ENCODE peak calls at places on chromosomes 2 and 18, in six cellular contexts. H is GM23248, Y is thoracic aorta, Z is stomach, K is tibial nerve, F is tibial artery. A is an unnamed sample.

GRCh38 chr2:38190542-38191218 is 114.7 kb upstream of the CYP1B1 start:
- DNase-seq in Y (no peak), H (peak; percentile 90), K (no peak), F (no peak), Z (no peak), A (no peak)

GRCh38 chr2:111031546-111032484 is 88.9 kb upstream of the BCL2L11 start:
- DNase-seq in H (no peak), F (no peak), Z (peak; percentile 23), Y (no peak), K (no peak), A (no peak)

GRCh38 chr2:38376346-38376682 is 759 bp downstream of the ATL2 start:
- DNase-seq in Z (peak; percentile 49), H (peak; percentile 88), Y (no peak), K (no peak), F (peak; percentile 71), A (no peak)

GRCh38 chr18:39314595-39314994 is 1749.0 kb upstream of the CELF4 start:
- DNase-seq in Y (no peak), H (no peak), Z (no peak), F (no peak), K (no peak), A (no peak)

GRCh38 chr2:48527211-48527880 is 2.6 kb upstream of the STON1 start:
- DNase-seq in Z (no peak), K (no peak), Y (no peak), F (no peak), H (no peak), A (no peak)

GRCh38 chr2:143802871-143803650 is 673.8 kb downstream of the ARHGAP15 start:
- DNase-seq in H (no peak), Y (no peak), K (no peak), Z (no peak), F (no peak), A (no peak)

GRCh38 chr2:12177052-12177994 is 430.9 kb downstream of the LPIN1 start:
- DNase-seq in K (no peak), F (no peak), Z (peak; percentile 29), H (peak; percentile 85), Y (peak; percentile 62), A (no peak)

GRCh38 chr2:18998492-18998891 is 359.9 kb downstream of the OSR1 start:
- DNase-seq in Z (no peak), F (no peak), K (no peak), H (no peak), Y (no peak), A (no peak)

GRCh38 chr2:38568724-38569478 is 33.8 kb downstream of the HNRNPLL start:
- DNase-seq in Y (no peak), K (no peak), F (no peak), H (no peak), Z (no peak), A (no peak)

DNA sequence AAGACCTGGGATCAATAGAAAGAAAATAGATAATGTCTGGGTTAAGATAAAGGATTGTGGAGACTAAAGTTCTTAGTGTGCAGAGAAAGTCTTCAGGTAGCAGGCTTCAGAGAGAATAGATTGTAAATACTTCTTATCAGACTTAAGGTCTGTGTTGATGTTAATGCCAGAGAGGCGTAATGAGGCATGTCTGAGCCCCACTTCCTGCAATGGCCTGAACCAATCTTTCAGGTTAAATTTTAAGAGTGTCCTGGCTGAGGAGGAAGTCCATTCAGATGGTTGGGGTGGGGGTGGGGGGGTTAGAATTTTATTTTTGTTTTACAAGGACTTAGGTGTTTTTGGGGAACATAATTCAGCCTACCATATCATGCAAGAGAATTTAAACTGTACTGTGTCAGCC is 129.5 kb downstream of the EVA1A start:
- DNase-seq in Y (no peak), K (no peak), Z (no peak), F (no peak), H (no peak), A (no peak)
- H3K4me1 ChIP-seq in Y (no peaks in the 10 kb centered on the region), K (no peaks in the 10 kb centered on the region), Z (peaks cover 5% of the 10 kb centered on the region), F (no peaks in the 10 kb centered on the region), H (no peaks in the 10 kb centered on the region), A (no peaks in the 10 kb centered on the region)

GRCh38 chr2:145329976-145330375 is 810.1 kb upstream of the ZEB2 start:
- DNase-seq in H (no peak), Y (no peak), F (no peak), Z (no peak), K (no peak), A (no peak)
- H3K36me3 ChIP-seq in H (no peaks in the 10 kb centered on the region), Y (no peaks in the 10 kb centered on the region), F (no peaks in the 10 kb centered on the region), Z (no peaks in the 10 kb centered on the region), K (no peaks in the 10 kb centered on the region), A (no peaks in the 10 kb centered on the region)

GRCh38 chr2:79630972-79631551 is 118.2 kb downstream of the CTNNA2 start:
- DNase-seq in Y (no peak), H (no peak), K (no peak), F (no peak), Z (no peak), A (no peak)
- H3K4me1 ChIP-seq in Y (no peaks in the 10 kb centered on the region), H (no peaks in the 10 kb centered on the region), K (no peaks in the 10 kb centered on the region), F (no peaks in the 10 kb centered on the region), Z (no peaks in the 10 kb centered on the region), A (no peaks in the 10 kb centered on the region)

DNA sequence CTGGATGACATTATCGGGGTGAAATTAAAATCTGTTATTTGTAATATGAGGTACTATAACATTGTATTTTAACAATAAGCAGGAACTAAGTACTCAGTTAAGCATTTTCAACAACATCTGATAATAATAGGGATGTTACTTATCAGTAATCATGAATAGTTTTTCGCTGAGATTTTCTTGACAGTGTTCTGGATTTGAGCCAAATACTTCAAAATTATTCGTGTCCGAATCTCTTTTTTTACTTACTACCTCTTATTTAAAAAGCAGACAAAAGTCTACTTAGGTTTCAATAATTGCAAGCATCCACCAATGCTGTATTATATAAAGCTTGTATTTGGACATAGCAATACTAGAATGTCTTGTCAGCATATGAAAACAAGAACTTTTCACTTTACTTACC is 6.4 kb upstream of the ANKRD12 start:
- DNase-seq in F (no peak), H (no peak), Z (no peak), K (no peak), Y (no peak), A (no peak)
- H3K36me3 ChIP-seq in F (peaks cover 12% of the 10 kb centered on the region), H (peaks cover 59% of the 10 kb centered on the region), Z (peaks cover 83% of the 10 kb centered on the region), K (peaks cover 56% of the 10 kb centered on the region), Y (peaks cover 20% of the 10 kb centered on the region), A (no peaks in the 10 kb centered on the region)

GRCh38 chr2:160376576-160376975 is 117.0 kb downstream of the RBMS1 start:
- DNase-seq in F (no peak), K (no peak), Y (no peak), Z (no peak), H (peak; percentile 67), A (no peak)
- H3K4me1 ChIP-seq in F (peaks cover 86% of the 10 kb centered on the region), K (peaks cover 97% of the 10 kb centered on the region), Y (peaks cover 95% of the 10 kb centered on the region), Z (peaks cover 100% of the 10 kb centered on the region), H (peaks cover 99% of the 10 kb centered on the region), A (peaks cover 12% of the 10 kb centered on the region)

DNA sequence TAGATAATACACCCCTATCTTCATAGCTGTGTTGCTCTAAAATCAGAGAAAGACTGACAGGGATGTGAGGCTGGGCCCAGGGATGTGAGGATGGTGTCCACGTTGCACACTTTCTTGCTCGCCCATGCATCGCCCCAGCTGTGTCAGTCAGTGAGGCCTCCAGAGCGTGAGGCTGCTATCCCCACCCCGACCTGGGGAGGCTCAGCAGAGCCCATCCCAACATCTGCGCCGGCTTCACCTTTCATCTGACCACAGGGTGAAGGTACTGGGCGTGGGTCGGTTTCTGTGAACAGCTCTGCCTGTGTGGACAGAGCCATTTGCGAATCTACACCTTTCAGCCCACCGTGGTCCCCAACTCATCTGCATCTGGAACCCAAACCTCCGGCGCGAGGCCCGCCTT is 255.7 kb downstream of the HDAC4 start:
- DNase-seq in F (no peak), Z (no peak), K (no peak), Y (no peak), H (no peak), A (no peak)
- H3K36me3 ChIP-seq in F (no peaks in the 10 kb centered on the region), Z (peaks cover 96% of the 10 kb centered on the region), K (peaks cover 85% of the 10 kb centered on the region), Y (peaks cover 13% of the 10 kb centered on the region), H (no peaks in the 10 kb centered on the region), A (no peaks in the 10 kb centered on the region)

DNA sequence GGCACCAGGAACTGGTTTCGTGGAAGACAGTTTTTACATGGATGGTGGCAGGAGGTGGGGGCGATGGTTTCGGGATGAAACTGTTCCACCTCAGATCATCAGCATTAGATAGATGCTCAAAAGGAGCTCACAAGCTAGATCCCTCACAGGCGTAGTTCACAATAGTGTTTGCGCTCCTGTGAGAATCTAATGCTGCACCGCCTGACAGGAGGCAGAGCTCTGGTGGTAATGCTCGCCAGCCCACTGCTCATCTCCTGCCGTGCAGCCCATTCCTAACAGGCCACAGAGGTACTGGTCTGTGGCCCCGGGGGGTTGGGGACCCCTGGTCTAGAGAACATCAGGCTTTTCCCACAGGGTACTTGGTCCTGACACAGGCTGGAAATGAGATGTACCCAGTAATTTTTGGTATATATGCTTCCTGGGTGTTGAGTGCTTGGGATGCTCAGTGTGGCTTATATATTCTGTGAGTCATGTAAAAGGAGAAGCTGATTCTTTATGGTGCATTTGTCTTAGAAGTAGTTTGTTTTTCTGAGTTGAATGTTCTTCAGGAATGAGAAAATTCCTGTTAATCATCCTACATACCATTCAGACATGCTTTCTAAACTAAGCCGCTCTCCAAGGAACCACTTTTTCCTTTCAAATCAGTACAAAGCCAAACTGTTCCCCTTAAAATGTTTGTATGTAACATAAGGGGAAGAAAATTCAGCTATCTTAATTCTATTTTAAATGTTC is 121.9 kb downstream of the NCK2 start:
- DNase-seq in K (no peak), Z (no peak), Y (no peak), H (peak; percentile 23), F (no peak), A (no peak)
- H3K4me1 ChIP-seq in K (no peaks in the 10 kb centered on the region), Z (peaks cover 73% of the 10 kb centered on the region), Y (peaks cover 10% of the 10 kb centered on the region), H (peaks cover 18% of the 10 kb centered on the region), F (peaks cover 19% of the 10 kb centered on the region), A (no peaks in the 10 kb centered on the region)

DNA sequence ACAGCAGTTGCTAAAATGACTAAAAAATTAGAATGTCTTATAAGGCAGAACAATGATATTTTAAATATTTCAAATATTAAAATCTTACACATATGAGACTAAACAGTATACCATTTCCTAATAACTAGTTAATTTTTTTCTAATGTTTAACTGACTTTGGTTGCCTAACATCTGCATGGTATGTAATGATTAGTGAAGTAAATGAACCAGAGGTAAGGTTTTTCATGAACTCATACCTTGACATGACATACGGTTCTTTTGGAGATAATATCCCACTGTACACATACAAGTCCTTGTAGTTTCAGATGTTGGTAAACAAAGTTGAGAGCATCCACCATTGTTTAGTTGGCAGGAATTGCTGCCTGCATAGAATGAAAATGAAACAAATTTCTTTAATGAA is 1360.2 kb downstream of the LRP1B start:
- DNase-seq in Y (no peak), H (no peak), Z (no peak), K (no peak), F (no peak), A (no peak)
- H3K36me3 ChIP-seq in Y (no peaks in the 10 kb centered on the region), H (no peaks in the 10 kb centered on the region), Z (no peaks in the 10 kb centered on the region), K (no peaks in the 10 kb centered on the region), F (no peaks in the 10 kb centered on the region), A (no peaks in the 10 kb centered on the region)

DNA sequence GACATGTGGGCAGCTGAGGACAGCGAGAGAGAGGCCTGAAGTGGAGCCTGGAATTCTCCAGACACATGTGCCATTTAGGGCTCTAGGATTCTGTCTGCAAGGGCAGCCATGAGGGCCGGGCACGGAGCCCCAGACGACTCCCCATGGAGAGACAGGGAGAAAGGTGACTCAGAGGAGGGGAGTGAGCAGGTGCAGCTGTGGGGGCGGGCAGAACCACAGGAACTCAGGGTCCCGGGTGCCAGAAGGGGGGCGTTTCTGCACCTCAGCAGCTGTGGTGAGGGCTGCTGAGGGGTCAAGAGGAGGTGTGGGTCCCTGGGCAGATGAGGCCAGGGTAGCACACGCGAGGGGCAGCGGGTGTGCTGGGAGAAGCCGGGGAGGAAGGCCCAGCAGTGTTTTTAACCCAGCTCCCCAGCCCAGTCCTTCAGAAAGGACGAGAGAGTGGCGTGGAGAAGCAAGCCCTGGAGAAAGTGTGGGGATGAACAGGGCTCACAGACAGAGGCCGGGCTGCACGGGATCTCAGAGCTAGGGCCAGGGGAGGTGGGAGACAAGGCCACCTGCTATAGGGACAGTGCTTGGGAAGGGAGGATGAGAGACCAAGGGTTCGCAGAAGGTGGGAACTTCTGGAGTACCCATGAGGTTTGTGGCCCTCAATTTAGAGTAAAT is 7.6 kb downstream of the GPR17 start:
- DNase-seq in Z (no peak), H (no peak), Y (no peak), F (no peak), K (no peak), A (no peak)
- H3K4me1 ChIP-seq in Z (peaks cover 88% of the 10 kb centered on the region), H (no peaks in the 10 kb centered on the region), Y (peaks cover 27% of the 10 kb centered on the region), F (peaks cover 55% of the 10 kb centered on the region), K (peaks cover 45% of the 10 kb centered on the region), A (no peaks in the 10 kb centered on the region)

A was measured in breast epithelium.